ENCODE peak calls at places on chromosomes 12 and 14, in nine cellular contexts. F is endodermal cell, C is transverse colon, M is uterus, K is prostate gland, O is Panc1, H is mammary epithelial cell, T is psoas muscle, A is thyroid gland. N is an unnamed sample.

GRCh38 chr12:129973236-129973961 is 69.6 kb upstream of the TMEM132D start:
- DNase-seq in F (no peak), C (no peak), M (no peak), K (no peak), O (no peak), H (no peak), T (no peak), A (no peak), N (no peak)

GRCh38 chr12:26198742-26199141 is 3.4 kb downstream of the SSPN start:
- DNase-seq in F (no peak), C (no peak), M (peak; percentile 38), K (no peak), O (no peak), H (peak; percentile 51), T (peak; percentile 43), A (no peak), N (no peak)

GRCh38 chr12:65911321-65911720 is 87.0 kb downstream of the HMGA2 start:
- DNase-seq in F (no peak), C (peak; percentile 77), M (no peak), K (peak; percentile 7), O (no peak), H (peak; percentile 46), T (no peak), A (peak; percentile 62), N (no peak)

GRCh38 chr12:54981796-54982195 is 2.8 kb downstream of the TESPA1 start:
- DNase-seq in F (no peak), C (no peak), M (no peak), K (no peak), O (no peak), H (no peak), T (no peak), A (no peak), N (no peak)

GRCh38 chr12:70759161-70759918 is 122.1 kb upstream of the PTPRB start:
- DNase-seq in F (no peak), C (no peak), M (no peak), K (no peak), O (no peak), H (peak; percentile 18), T (no peak), A (no peak), N (no peak)

GRCh38 chr12:42961395-42961794 is 371.8 kb upstream of the PRICKLE1 start:
- DNase-seq in F (no peak), C (no peak), M (no peak), K (peak; percentile 5), O (peak; percentile 10), H (peak; percentile 95), T (no peak), A (peak; percentile 13), N (peak; percentile 51)

GRCh38 chr12:34395056-34396005 is 373.0 kb downstream of the ALG10 start:
- DNase-seq in F (peak; percentile 10), C (peak; percentile 1), M (peak; percentile 9), K (no peak), O (no peak), H (no peak), T (peak; percentile 6), A (peak; percentile 0), N (peak; percentile 21)

GRCh38 chr12:63294327-63294632 is 143.3 kb upstream of the AVPR1A start:
- DNase-seq in F (no peak), C (no peak), M (no peak), K (no peak), O (no peak), H (peak; percentile 80), T (no peak), A (peak; percentile 54), N (no peak)

GRCh38 chr14:102917469-102918211 is 4.8 kb upstream of the AMN start:
- DNase-seq in F (peak; percentile 92), C (peak; percentile 70), M (no peak), K (peak; percentile 31), O (no peak), H (no peak), T (peak; percentile 57), A (peak; percentile 65), N (no peak)

GRCh38 chr14:104984056-104984894 is 1.3 kb upstream of the CLBA1 start:
- DNase-seq in F (peak; percentile 41), C (no peak), M (no peak), K (no peak), O (no peak), H (no peak), T (no peak), A (no peak), N (no peak)

GRCh38 chr12:68761442-68761812 is 15.5 kb downstream of the SLC35E3 start:
- DNase-seq in F (no peak), C (no peak), M (no peak), K (no peak), O (no peak), H (no peak), T (no peak), A (no peak), N (no peak)
- H3K27ac ChIP-seq in F (no peak overlapping the region), C (no peak overlapping the region), M (no peak overlapping the region), K (no peak overlapping the region), O (no peak overlapping the region), H (no peak overlapping the region), T (no peak overlapping the region), A (no peak overlapping the region), N (no peak overlapping the region)

DNA sequence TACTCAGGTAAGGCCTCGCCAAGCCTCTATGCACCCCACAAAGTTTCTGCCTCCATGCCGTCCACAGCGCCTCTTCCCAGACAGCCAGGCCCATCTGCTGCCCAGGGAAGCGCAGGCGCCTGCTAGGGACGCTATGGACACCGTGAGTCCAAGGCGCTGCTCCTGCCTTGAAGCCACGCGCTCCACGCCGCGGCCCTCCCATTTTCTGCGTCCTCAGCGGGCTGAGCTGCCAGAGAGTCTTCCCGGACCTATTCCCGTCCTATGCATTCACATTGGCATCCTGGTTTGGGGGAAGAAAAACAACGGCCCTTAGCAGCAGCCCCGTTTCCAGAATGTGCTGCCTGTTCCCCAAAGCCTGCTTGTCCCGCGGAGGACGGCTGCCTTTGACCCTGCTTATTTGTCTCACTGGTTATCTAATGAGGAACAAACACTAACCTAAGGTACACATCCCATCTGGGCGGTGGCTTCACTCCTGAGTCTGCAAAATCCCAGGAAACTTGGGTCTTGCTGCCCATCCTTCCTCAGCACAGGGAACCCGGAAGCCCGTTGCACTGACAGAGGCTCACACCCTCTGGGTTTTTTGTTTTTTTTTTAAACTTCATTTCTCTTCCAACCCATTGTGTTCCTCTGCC is 38.0 kb downstream of the MMAB start:
- DNase-seq in F (no peak), C (no peak), M (no peak), K (no peak), O (no peak), H (no peak), T (no peak), A (no peak), N (no peak)
- H3K4me3 ChIP-seq in F (no peak overlapping the region), C (no peak overlapping the region), M (no peak overlapping the region), K (no peak overlapping the region), O (no peak overlapping the region), H (no peak overlapping the region), T (no peak overlapping the region), A (no peak overlapping the region), N (no peak overlapping the region)

DNA sequence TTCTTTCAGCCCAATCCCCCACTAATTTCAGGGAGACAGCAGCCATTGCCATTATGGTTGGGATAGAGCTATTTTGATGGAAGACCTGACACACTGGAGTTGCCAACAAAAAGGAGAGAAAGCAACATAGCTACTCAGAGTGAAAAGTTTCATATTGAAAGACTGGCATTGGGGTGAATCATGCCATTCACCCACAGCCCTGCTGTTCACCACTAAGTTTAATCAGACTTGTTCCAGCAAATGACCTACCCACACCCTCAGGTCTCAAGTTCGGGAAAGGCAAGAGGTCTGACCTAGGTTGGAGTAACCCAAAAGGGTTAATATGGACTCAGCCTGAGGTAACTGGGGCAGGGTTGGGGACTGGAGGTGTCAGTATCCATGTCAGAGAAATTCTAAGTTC is 169.2 kb downstream of the PAWR start:
- DNase-seq in F (no peak), C (no peak), M (no peak), K (no peak), O (no peak), H (peak; percentile 44), T (no peak), A (no peak), N (no peak)
- H3K27ac ChIP-seq in F (no peak overlapping the region), C (no peak overlapping the region), M (no peak overlapping the region), K (no peak overlapping the region), O (no peak overlapping the region), H (no peak overlapping the region), T (no peak overlapping the region), A (no peak overlapping the region), N (no peak overlapping the region)

GRCh38 chr12:108430926-108431325 is 84.2 kb upstream of the FICD start:
- DNase-seq in F (no peak), C (no peak), M (no peak), K (no peak), O (no peak), H (no peak), T (no peak), A (no peak), N (no peak)

GRCh38 chr12:108430245-108430644 is 84.8 kb upstream of the FICD start:
- DNase-seq in F (no peak), C (no peak), M (no peak), K (no peak), O (no peak), H (no peak), T (no peak), A (no peak), N (no peak)

DNA sequence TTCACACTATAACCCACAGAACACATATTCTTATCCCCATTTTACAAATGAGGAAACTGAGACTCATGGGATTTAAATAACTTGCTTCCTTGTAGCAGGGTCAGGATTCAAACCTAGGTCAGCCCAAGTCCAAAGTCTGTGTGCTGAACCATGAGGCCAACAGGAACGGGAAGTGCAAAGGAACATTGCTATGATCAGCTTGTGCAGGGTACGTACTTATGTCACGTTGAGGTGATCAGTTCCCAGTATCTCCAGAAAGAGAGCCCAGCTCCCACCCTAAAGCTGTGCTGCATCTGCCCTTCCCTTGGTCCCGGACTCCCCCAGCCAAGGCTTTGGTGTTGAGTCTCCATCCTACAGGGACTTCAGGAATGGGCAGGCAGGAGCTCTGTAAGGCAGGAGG is 82.7 kb upstream of the FICD start:
- DNase-seq in F (no peak), C (no peak), M (no peak), K (no peak), O (no peak), H (no peak), T (no peak), A (no peak), N (no peak)
- H3K4me3 ChIP-seq in F (no peak overlapping the region), C (no peak overlapping the region), M (no peak overlapping the region), K (no peak overlapping the region), O (no peak overlapping the region), H (no peak overlapping the region), T (no peak overlapping the region), A (no peak overlapping the region), N (no peak overlapping the region)

DNA sequence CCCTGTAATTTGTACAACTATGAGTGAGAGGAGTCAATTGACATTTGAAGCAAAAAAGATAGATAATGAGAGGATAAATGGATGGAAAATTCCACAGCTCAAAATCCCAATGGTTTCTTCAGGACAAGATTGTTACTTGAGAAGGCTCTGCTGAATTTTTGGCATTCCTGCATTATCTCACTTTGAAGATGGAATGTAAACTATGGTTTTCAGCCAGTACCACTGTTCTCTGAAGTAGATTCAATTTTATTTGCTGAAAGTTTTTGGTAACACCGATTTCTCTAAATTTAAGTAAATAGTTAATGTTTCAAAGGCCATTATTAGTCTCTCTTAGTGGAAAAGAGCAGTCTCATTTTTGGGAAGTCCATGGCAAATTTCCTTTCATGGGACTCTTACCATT is 121.9 kb upstream of the SLC38A2 start:
- DNase-seq in F (no peak), C (no peak), M (no peak), K (no peak), O (no peak), H (no peak), T (no peak), A (no peak), N (no peak)
- H3K27ac ChIP-seq in F (no peak overlapping the region), C (peak overlapping the region; percentile 29), M (peak overlapping the region; percentile 17), K (peak overlapping the region; percentile 60), O (peak overlapping the region; percentile 95), H (peak overlapping the region; percentile 94), T (no peak overlapping the region), A (peak overlapping the region; percentile 11), N (peak overlapping the region; percentile 6)

N was measured in lung.